ENCODE peak calls at places on chromosome 9, in four cellular contexts. Q is stomach, J is suprapubic skin, M is ovary. B is an unnamed sample.
A peak's percentile ranks its signal among the peaks of the same experiment; 100 is the strongest.

GRCh38 chr9:38003230-38003629 is 65.8 kb downstream of the SHB start:
- DNase-seq in Q (no peak), J (no peak), M (no peak), B (no peak)

GRCh38 chr9:3006917-3007316 is 163.0 kb upstream of the PUM3 start:
- DNase-seq in Q (no peak), J (no peak), M (no peak), B (no peak)

GRCh38 chr9:20382460-20383071 is 239.7 kb downstream of the MLLT3 start:
- DNase-seq in Q (no peak), J (no peak), M (no peak), B (no peak)

GRCh38 chr9:98318834-98319478 is 63.5 kb upstream of the TBC1D2 start:
- DNase-seq in Q (no peak), J (no peak), M (no peak), B (no peak)

GRCh38 chr9:133200631-133201030 is 8.4 kb downstream of the OBP2B start:
- DNase-seq in Q (no peak), J (no peak), M (no peak), B (no peak)

GRCh38 chr9:116543731-116544400 is 143.2 kb upstream of the TRIM32 start:
- DNase-seq in Q (no peak), J (peak; percentile 75), M (no peak), B (no peak)

GRCh38 chr9:104977580-104977979 is 49.6 kb upstream of the ABCA1 start:
- DNase-seq in Q (no peak), J (no peak), M (no peak), B (no peak)

GRCh38 chr9:125430161-125430485 is 168.5 kb downstream of the GAPVD1 start:
- DNase-seq in Q (no peak), J (no peak), M (peak; percentile 16), B (no peak)

GRCh38 chr9:2407450-2407849 is 214.1 kb upstream of the VLDLR start:
- DNase-seq in Q (no peak), J (no peak), M (no peak), B (no peak)

GRCh38 chr9:128553695-128554094 is 1.3 kb downstream of the SPTAN1 start:
- DNase-seq in Q (no peak), J (no peak), M (no peak), B (no peak)

GRCh38 chr9:98742325-98743280 is 33.9 kb upstream of the GABBR2 start:
- DNase-seq in Q (no peak), J (no peak), M (no peak), B (no peak)

GRCh38 chr9:17669206-17669605 is 90.3 kb downstream of the SH3GL2 start:
- DNase-seq in Q (no peak), J (no peak), M (no peak), B (no peak)

GRCh38 chr9:133759146-133759900 is 21.2 kb upstream of the SARDH start:
- DNase-seq in Q (peak; percentile 14), J (no peak), M (peak; percentile 81), B (no peak)

GRCh38 chr9:98998441-98999151 is 54.9 kb downstream of the COL15A1 start:
- DNase-seq in Q (peak; percentile 80), J (peak; percentile 90), M (peak; percentile 85), B (peak; percentile 76)

GRCh38 chr9:102479191-102479590 is 515.9 kb upstream of the CYLC2 start:
- DNase-seq in Q (no peak), J (no peak), M (no peak), B (no peak)

GRCh38 chr9:130193119-130193518 is 20.9 kb downstream of the NCS1 start:
- DNase-seq in Q (no peak), J (no peak), M (no peak), B (no peak)

GRCh38 chr9:35073276-35073607 is 817 bp upstream of the VCP start:
- DNase-seq in Q (no peak), J (no peak), M (no peak), B (no peak)

GRCh38 chr9:35070823-35071813 is 1.3 kb downstream of the VCP start:
- DNase-seq in Q (peak; percentile 30), J (no peak), M (no peak), B (no peak)

GRCh38 chr9:35072461-35073275 is at the start of gene VCP:
- DNase-seq in Q (peak; percentile 98), J (peak; percentile 99), M (peak; percentile 97), B (peak; percentile 98)

GRCh38 chr9:35074141-35074540 is 1.7 kb upstream of the VCP start:
- DNase-seq in Q (no peak), J (no peak), M (no peak), B (no peak)

DNA sequence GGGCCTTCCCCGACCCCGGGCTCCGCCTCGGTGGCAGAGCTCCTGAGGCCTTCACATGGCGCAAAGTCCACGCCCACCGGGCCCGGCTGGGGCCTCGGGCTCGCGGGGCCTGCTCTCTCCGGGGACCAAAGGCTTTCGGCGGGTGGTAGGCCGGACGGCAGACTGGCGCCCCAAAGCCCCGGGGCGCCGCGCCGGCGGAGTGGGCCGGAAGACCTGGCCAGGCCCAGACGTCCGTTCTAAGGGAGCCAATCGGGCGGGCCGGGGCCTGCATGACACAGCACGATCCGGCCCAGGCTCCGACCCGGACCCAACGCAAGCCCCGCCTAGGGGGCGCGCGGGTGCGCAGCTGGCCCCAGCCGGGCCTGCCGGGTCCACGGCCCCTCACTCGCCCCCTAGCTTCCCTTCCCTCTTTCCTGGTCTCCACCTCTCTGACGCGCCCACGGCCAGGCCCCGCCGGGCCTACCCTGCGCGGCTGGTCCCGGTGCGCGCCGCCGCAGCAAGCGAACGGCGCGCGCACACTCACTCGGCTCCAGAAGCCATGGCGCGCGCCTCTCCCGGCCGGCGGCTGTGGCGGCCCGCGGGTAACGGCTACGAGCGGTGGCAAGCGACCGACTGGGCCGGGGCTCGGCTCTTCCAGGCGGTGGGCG is 488 bp downstream of the VCP start:
- DNase-seq in Q (peak; percentile 87), J (peak; percentile 91), M (peak; percentile 81), B (peak; percentile 85)
- TF ChIP-seq POLR2A in Q (no peak), J (peak; percentile 27), M (no peak), B (no peak)

DNA sequence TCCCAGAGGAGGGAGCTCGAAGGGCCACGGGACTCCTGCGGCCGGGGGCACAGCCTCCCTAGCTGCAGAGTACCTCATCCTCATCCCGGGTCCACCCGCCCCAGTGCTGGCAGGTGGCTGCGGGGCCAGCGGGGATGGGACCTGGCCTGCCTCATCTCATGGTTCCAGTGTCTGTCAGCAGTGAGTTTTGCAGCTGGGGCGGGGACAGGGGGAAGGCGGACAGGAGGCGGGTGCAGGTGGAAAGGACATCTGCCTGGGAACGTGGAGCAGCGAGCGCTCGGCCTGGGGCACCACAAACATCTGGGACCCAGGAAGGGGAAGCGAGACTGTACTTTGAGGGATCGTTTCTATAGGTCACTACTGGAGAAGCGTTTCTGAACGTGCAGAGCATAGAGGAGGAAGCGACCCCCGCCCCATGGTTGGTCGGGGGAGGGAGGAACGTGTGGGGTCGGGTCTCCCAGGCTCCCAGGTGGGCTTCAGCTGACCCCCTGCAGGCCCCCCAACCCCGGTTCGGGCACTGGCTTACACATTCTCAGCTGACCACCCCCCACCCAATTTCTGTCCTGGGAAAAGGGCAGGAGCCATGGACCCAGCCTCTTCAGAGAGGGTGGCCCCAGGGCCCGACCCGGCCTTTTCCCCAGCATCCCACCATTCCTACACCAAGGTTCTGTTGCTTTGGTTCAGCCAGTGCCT is 56.5 kb upstream of the NOTCH1 start:
- DNase-seq in Q (no peak), J (no peak), M (no peak), B (no peak)
- TF ChIP-seq EP300 in Q (no peak), J (no peak), M (no peak), B (no peak)

DNA sequence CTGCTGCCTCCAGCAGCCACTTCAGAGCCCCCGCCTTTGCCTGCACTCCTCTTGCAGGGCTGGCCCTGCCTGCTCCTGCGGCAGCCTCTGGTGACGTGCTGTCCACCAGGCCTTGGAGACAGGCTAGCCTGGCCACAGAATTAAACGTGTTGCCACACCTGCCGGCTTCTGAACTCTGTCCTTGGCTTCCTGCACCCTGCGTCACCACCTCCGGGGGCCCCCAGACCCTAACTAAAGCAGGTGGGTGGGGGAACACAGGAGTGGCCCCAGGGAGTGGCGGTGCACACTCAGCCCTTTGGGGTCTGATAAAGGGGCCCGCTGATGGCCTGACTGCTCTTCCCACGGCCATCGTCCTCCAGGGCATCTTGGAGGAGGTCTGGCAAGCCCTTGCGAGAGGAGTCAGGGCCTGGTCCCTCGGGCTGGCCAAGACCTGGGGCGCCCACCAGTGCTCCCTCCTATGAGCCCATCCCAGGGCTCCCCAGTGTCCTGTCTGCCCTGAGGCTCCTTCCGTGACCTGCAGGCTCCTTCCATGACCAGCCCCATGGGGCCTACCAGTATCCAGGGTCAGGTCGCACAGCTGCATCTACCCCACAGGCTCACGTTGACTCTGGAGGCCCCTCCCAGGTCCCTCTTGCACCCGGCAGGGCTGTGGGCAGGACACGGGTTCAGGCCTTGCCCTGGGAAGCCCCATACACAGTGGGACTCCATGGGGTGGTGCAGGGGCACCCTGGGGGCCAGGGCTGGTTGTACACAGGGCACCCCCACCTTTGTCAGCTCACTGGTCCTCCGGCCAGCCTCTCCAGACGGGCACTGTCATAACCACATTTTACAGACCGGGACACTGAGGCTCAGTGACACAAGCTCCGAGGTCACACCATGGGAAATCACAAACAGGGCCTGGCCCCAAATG is 1.0 kb upstream of the MAMDC4 start:
- DNase-seq in Q (no peak), J (no peak), M (peak; percentile 39), B (peak; percentile 9)
- TF ChIP-seq POLR2A in Q (no peak), J (no peak), M (no peak), B (no peak)

DNA sequence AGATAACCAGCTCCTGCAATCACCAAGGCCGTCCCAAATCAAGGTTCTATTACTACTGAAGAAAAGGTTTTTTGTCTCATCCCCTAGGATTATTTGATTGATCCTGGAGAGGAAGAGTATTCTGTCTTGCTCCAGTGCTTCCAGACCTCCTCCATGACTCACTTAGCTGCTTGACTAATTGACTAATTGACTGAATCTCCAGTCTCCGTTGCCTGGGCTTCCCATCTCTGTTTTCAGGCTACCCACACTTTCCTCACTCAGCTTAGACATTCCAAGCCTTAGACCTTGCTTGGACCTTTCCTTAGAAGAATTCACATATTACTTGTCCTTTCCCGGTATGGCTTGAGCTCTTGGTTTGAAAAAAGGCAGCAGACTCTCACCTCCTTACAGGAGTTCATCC is 60.6 kb downstream of the FRMD3 start:
- DNase-seq in Q (no peak), J (no peak), M (no peak), B (no peak)
- TF ChIP-seq EP300 in Q (no peak), J (no peak), M (no peak), B (no peak)

GRCh38 chr9:78781681-78782080 is 484.8 kb downstream of the PSAT1 start:
- DNase-seq in Q (no peak), J (no peak), M (no peak), B (no peak)

GRCh38 chr9:78778843-78779486 is 482.0 kb downstream of the PSAT1 start:
- DNase-seq in Q (no peak), J (no peak), M (no peak), B (no peak)

GRCh38 chr9:78783743-78784142 is 486.8 kb downstream of the PSAT1 start:
- DNase-seq in Q (no peak), J (no peak), M (no peak), B (no peak)

GRCh38 chr9:78782858-78783257 is 485.9 kb downstream of the PSAT1 start:
- DNase-seq in Q (no peak), J (no peak), M (no peak), B (no peak)

GRCh38 chr9:78782234-78782633 is 485.3 kb downstream of the PSAT1 start:
- DNase-seq in Q (no peak), J (no peak), M (no peak), B (no peak)
- TF ChIP-seq POLR2A in Q (no peak), J (no peak), M (no peak), B (no peak)

DNA sequence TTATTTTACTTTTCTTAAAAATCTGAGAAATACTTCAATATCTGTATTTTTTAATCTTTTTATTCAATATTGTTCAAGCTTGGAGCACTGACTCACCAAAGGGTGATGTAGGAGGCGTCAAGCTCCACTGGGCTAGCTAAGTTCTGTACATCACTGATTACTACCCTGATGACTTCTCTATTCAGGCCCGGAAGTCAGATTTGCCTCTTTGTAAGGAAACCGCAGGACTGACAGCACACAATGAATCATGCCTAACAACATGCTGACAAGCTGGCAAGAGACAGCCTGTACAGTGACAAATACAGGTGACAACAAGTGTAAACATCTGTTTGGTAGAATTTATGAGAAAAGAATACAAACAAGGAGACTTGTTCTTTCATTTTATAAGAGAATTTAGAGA is 627.9 kb upstream of the RORB start:
- DNase-seq in Q (peak; percentile 27), J (no peak), M (no peak), B (peak; percentile 7)
- TF ChIP-seq EP300 in Q (no peak), J (no peak), M (no peak), B (no peak)

B was measured in transverse colon.